ENCODE peak calls at places on chromosome 14, in ten cellular contexts. T is neuronal stem cell, H is mesendoderm, N is IMR-90, W is NT2/D1, J is HepG2, E is fibroblast of lung, D is mesenchymal stem cell, A is colonic mucosa, S is kidney. Z is an unnamed sample. For H3K4me1, the result is how much of the 10 kb centered on the place peaks cover.

GRCh38 chr14:72590577-72590976 is 303.3 kb downstream of the DPF3 start:
- DNase-seq in A (no peak), S (no peak), N (no peak), D (no peak), W (no peak), E (no peak), J (no peak), T (no peak), H (no peak), Z (no peak)

GRCh38 chr14:35154016-35154415 is 31.7 kb downstream of the PRORP start:
- DNase-seq in J (no peak), T (no peak), N (no peak), D (no peak), S (no peak), H (no peak), E (no peak), W (no peak), A (no peak), Z (no peak)

GRCh38 chr14:20434701-20435453 is 1.1 kb downstream of the KLHL33 start:
- DNase-seq in A (no peak), H (no peak), D (no peak), E (peak), N (no peak), S (peak), J (no peak), T (no peak), W (no peak), Z (no peak)

GRCh38 chr14:34051966-34052657 is 101.2 kb upstream of the EGLN3 start:
- DNase-seq in J (peak), N (no peak), W (no peak), D (peak), T (no peak), E (peak), A (peak), H (no peak), S (no peak), Z (no peak)

GRCh38 chr14:96203635-96204034 is 1.0 kb upstream of the BDKRB2 start:
- DNase-seq in J (no peak), N (peak), S (peak), A (no peak), W (no peak), T (no peak), D (peak), E (peak), H (no peak), Z (no peak)

GRCh38 chr14:90820958-90821357 is 4.7 kb upstream of the TTC7B start:
- DNase-seq in A (no peak), J (no peak), W (no peak), S (no peak), T (no peak), D (no peak), E (peak), H (no peak), N (peak), Z (no peak)

GRCh38 chr14:90726656-90727055 is 89.6 kb downstream of the TTC7B start:
- DNase-seq in S (no peak), N (peak), J (no peak), W (peak), T (no peak), A (peak), E (peak), D (peak), H (peak), Z (peak)

GRCh38 chr14:103705524-103706284 is 9.5 kb downstream of the XRCC3 start:
- DNase-seq in W (no peak), E (no peak), A (no peak), D (no peak), J (no peak), N (no peak), T (no peak), S (no peak), H (no peak), Z (no peak)

GRCh38 chr14:35687335-35687939 is 121.7 kb downstream of the RALGAPA1 start:
- DNase-seq in D (peak), S (no peak), T (peak), N (peak), E (peak), A (peak), J (peak), W (peak), H (peak), Z (peak)

GRCh38 chr14:76936483-76936882 is 92.0 kb downstream of the IRF2BPL start:
- DNase-seq in E (peak), A (no peak), J (no peak), H (no peak), D (peak), N (peak), W (no peak), T (no peak), S (no peak), Z (no peak)

GRCh38 chr14:91614187-91614586 is 104.1 kb upstream of the PPP4R3A start:
- DNase-seq in W (no peak), A (no peak), D (no peak), H (no peak), T (no peak), S (no peak), J (no peak), N (peak), E (peak), Z (no peak)

GRCh38 chr14:73753043-73753886 is 39.1 kb upstream of the PNMA1 start:
- DNase-seq in H (peak), T (no peak), W (no peak), S (peak), N (no peak), E (no peak), J (peak), D (peak), A (peak), Z (peak)

GRCh38 chr14:103547455-103547940 is 15.0 kb downstream of the BAG5 start:
- DNase-seq in D (no peak), N (no peak), H (no peak), J (no peak), S (peak), T (no peak), A (no peak), W (no peak), E (no peak), Z (no peak)

GRCh38 chr14:87772854-87773253 is 220.1 kb downstream of the GALC start:
- DNase-seq in D (no peak), T (no peak), E (no peak), S (no peak), N (no peak), H (no peak), W (no peak), J (no peak), A (no peak), Z (peak)

GRCh38 chr14:26761532-26761931 is 163.7 kb upstream of the NOVA1 start:
- DNase-seq in J (no peak), H (no peak), D (no peak), A (no peak), N (no peak), S (no peak), E (no peak), W (no peak), T (no peak), Z (no peak)

GRCh38 chr14:46885566-46885965 is 234.0 kb upstream of the RPL10L start:
- DNase-seq in J (no peak), A (no peak), T (no peak), W (no peak), H (no peak), D (no peak), S (no peak), E (no peak), N (no peak), Z (no peak)

GRCh38 chr14:75709207-75709812 is 48.3 kb downstream of the TTLL5 start:
- DNase-seq in A (peak), E (peak), D (peak), J (peak), H (peak), W (peak), T (peak), S (peak), N (peak), Z (peak)

GRCh38 chr14:63290741-63291286 is 27.9 kb downstream of the GPHB5 start:
- DNase-seq in S (no peak), N (no peak), A (no peak), E (peak), J (no peak), T (no peak), H (no peak), D (peak), W (no peak), Z (no peak)

GRCh38 chr14:105300542-105301102 is at the start of gene BRF1:
- DNase-seq in J (peak), D (peak), S (peak), H (peak), A (peak), T (peak), N (peak), E (peak), W (peak), Z (peak)

GRCh38 chr14:23034498-23035302 is at the start of gene PSMB5:
- DNase-seq in W (peak), A (peak), T (peak), S (peak), D (peak), N (peak), E (peak), H (peak), J (peak), Z (peak)

GRCh38 chr14:104768437-104769323 is 15.7 kb downstream of the SIVA1 start:
- DNase-seq in S (peak), E (peak), A (peak), J (peak), W (peak), H (peak), D (peak), N (peak), T (peak), Z (peak)

GRCh38 chr14:23483216-23483854 is 13.8 kb downstream of the NGDN start:
- DNase-seq in W (no peak), D (peak), J (peak), H (peak), S (no peak), T (peak), N (peak), E (peak), A (no peak), Z (peak)

GRCh38 chr14:56494167-56494566 is 85.4 kb upstream of the TMEM260 start:
- DNase-seq in T (no peak), E (no peak), A (no peak), W (no peak), J (no peak), D (no peak), H (no peak), S (no peak), N (no peak), Z (no peak)

GRCh38 chr14:31127690-31128089 is 79.9 kb downstream of the HECTD1 start:
- DNase-seq in S (no peak), A (no peak), D (no peak), T (no peak), W (no peak), H (peak), J (peak), E (no peak), N (no peak), Z (no peak)

GRCh38 chr14:91890291-91890749 is 23.0 kb upstream of the TC2N start:
- DNase-seq in S (peak), W (no peak), T (no peak), A (no peak), H (no peak), J (no peak), E (peak), N (no peak), D (no peak), Z (no peak)

GRCh38 chr14:99203080-99203479 is 68.9 kb downstream of the BCL11B start:
- DNase-seq in E (no peak), N (no peak), S (no peak), H (peak), T (no peak), J (no peak), D (no peak), W (no peak), A (no peak), Z (no peak)

GRCh38 chr14:91204657-91205056 is 39.8 kb downstream of the GPR68 start:
- DNase-seq in N (no peak), W (no peak), D (no peak), E (no peak), H (no peak), S (no peak), T (no peak), J (no peak), A (no peak), Z (no peak)

GRCh38 chr14:21991130-21991529 is 317.5 kb upstream of the OR4E1 start:
- DNase-seq in N (no peak), W (no peak), T (no peak), H (no peak), D (no peak), E (no peak), J (no peak), S (no peak), A (no peak), Z (no peak)

GRCh38 chr14:30450620-30451019 is 108.3 kb upstream of the G2E3 start:
- DNase-seq in H (no peak), S (no peak), D (no peak), W (no peak), N (peak), J (no peak), E (peak), T (no peak), A (no peak), Z (no peak)

GRCh38 chr14:97709552-97709951 is 912.4 kb downstream of the VRK1 start:
- DNase-seq in D (no peak), N (no peak), A (no peak), E (no peak), H (no peak), J (no peak), W (no peak), T (no peak), S (no peak), Z (no peak)

GRCh38 chr14:92728781-92729364 is 19.6 kb downstream of the LGMN start:
- DNase-seq in W (no peak), N (peak), A (no peak), S (no peak), H (peak), T (no peak), E (peak), D (no peak), J (no peak), Z (no peak)

GRCh38 chr14:106843951-106844483 is 1317.6 kb downstream of the TMEM121 start:
- DNase-seq in D (no peak), T (no peak), J (no peak), A (peak), H (no peak), S (peak), E (no peak), N (no peak), W (no peak), Z (no peak)

GRCh38 chr14:72611506-72611905 is 282.4 kb downstream of the DPF3 start:
- DNase-seq in N (no peak), S (no peak), A (peak), E (no peak), T (no peak), H (no peak), W (no peak), D (no peak), J (no peak), Z (no peak)

GRCh38 chr14:105285174-105285573 is 15.6 kb downstream of the BRF1 start:
- DNase-seq in W (no peak), J (no peak), A (no peak), E (no peak), T (no peak), H (no peak), S (no peak), D (no peak), N (no peak), Z (no peak)

GRCh38 chr14:104388631-104389325 is 190.8 kb upstream of the C14orf180 start:
- DNase-seq in A (no peak), J (no peak), W (no peak), D (no peak), S (peak), N (no peak), E (no peak), T (no peak), H (no peak), Z (peak)

GRCh38 chr14:65927871-65928270 is 515.3 kb downstream of the FUT8 start:
- DNase-seq in S (no peak), W (no peak), D (no peak), A (peak), N (no peak), J (no peak), E (no peak), T (no peak), H (peak), Z (peak)

GRCh38 chr14:33363687-33364086 is 425.0 kb downstream of the NPAS3 start:
- DNase-seq in S (no peak), D (peak), T (no peak), E (peak), J (no peak), A (no peak), N (no peak), H (no peak), W (no peak), Z (no peak)

GRCh38 chr14:104803916-104804371 is 3.0 kb downstream of the ZBTB42 start:
- DNase-seq in S (no peak), J (no peak), W (no peak), N (peak), T (no peak), H (no peak), A (no peak), E (no peak), D (no peak), Z (no peak)

GRCh38 chr14:63752449-63753169 is 24.7 kb upstream of the SGPP1 start:
- DNase-seq in N (peak), T (no peak), A (peak), W (no peak), H (no peak), D (peak), E (peak), J (peak), S (no peak), Z (no peak)

GRCh38 chr14:89349196-89350008 is 67.6 kb downstream of the FOXN3 start:
- DNase-seq in A (peak), S (no peak), J (no peak), N (no peak), W (peak), D (peak), T (peak), E (peak), H (peak), Z (peak)

DNA sequence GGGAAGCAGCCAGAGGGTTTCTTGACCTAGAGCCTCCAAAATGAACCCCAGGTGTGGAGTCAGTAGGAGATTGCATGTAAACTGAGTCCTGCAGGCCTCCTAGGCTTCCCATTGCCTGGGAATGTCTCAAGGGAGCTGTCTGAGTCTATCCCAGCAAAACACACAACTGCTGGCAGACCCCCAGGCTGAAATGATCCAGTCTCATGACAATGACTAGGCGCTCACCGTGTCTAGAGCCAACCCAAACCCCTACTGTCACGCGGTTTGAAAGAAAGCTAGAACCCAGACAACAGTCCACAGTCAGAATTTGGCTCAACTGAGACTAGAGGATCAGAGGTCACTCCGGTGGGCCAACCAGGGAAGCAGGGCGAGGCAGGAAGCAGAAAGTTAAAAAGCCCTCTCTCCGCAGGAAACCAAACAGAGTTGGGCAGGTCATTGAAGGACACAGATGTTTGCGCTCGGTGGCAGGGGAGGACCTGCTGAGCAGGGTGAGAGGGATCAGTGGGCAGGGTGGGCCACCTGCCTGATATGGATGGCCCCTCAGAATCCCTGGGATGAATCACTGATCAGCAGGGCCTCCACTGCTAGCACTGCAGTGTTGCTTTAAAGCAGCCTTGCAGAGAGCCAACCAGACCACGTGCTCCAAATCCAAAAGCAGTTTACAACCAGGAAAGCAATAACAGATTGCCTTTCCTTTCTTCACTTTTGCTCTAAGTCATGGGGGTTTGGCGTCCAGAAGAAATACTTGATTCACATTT is 23.8 kb downstream of the ACTN1 start:
- DNase-seq in A (no peak), T (no peak), J (peak), W (no peak), E (peak), D (peak), N (peak), H (no peak), S (peak), Z (no peak)
- H3K4me1 ChIP-seq in A (under half), T (under half), J (half or more), W (under half), E (half or more), D (half or more), N (half or more), H (under half), S (under half), Z (under half)

GRCh38 chr14:41604793-41605534 is 1.7 kb upstream of the LRFN5 start:
- DNase-seq in N (peak), E (peak), J (no peak), S (peak), T (peak), W (peak), H (peak), D (peak), A (peak), Z (peak)
- H3K9ac ChIP-seq in N (peak), E (peak), J (no peak), S (no peak), T (no peak), W (peak), H (peak), D (peak), A (no peak), Z (peak)

GRCh38 chr14:54652188-54652889 is 85.4 kb downstream of the SAMD4A start:
- DNase-seq in S (peak), W (peak), T (peak), N (peak), D (peak), E (peak), J (peak), H (peak), A (peak), Z (peak)
- H3K4me1 ChIP-seq in S (under half), W (under half), T (under half), N (under half), D (under half), E (under half), J (half or more), H (under half), A (under half), Z (under half)

GRCh38 chr14:57828713-57829112 is 37.2 kb downstream of the SLC35F4 start:
- DNase-seq in S (no peak), E (no peak), J (no peak), A (no peak), W (no peak), D (no peak), T (no peak), N (no peak), H (no peak), Z (no peak)

GRCh38 chr14:57834961-57835360 is 30.9 kb downstream of the SLC35F4 start:
- DNase-seq in T (no peak), E (no peak), W (no peak), H (no peak), J (no peak), N (no peak), S (no peak), D (no peak), A (no peak), Z (no peak)

GRCh38 chr14:57834001-57834598 is 31.8 kb downstream of the SLC35F4 start:
- DNase-seq in T (no peak), J (no peak), W (no peak), N (no peak), D (no peak), H (no peak), S (no peak), A (no peak), E (peak), Z (no peak)

GRCh38 chr14:57833304-57833703 is 32.6 kb downstream of the SLC35F4 start:
- DNase-seq in H (peak), D (no peak), E (peak), A (no peak), T (no peak), W (peak), S (no peak), N (peak), J (no peak), Z (peak)

GRCh38 chr14:57831981-57832380 is 33.9 kb downstream of the SLC35F4 start:
- DNase-seq in J (no peak), A (no peak), N (no peak), W (peak), D (no peak), T (peak), E (no peak), S (no peak), H (peak), Z (peak)
- H3K9ac ChIP-seq in J (no peak), A (no peak), N (no peak), W (no peak), D (peak), T (no peak), E (no peak), S (no peak), H (no peak), Z (no peak)

DNA sequence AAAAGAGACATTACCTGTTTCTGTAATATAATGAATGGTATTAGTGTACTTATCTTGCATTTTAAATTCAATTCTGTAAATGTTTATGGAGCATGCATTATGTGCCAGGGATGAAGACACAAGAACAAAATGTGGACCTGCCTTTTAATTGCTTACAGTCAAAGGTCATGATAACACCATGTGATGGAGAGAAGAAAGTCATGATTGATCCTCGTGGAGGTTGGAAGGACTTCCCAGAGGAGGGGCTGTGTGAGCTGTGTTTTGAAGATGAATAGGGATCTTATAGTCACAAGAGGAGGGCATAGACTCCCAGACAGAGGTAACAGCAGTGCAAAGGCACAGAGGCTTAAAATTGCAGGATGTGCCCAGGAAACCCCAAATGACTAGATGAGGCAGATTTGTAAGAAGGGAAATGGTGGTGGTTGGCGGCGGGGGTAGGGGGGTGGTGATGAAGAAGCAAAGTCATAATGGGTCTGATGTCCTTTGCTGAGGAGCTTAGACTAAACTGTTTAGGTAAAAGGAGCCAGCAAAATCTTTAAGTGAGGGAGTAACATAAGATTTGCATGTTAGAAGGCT is 151.5 kb downstream of the PRKCH start:
- DNase-seq in E (peak), D (peak), W (no peak), J (no peak), N (peak), A (no peak), T (no peak), H (no peak), S (no peak), Z (peak)
- H3K4me1 ChIP-seq in E (under half), D (under half), W (under half), J (under half), N (under half), A (under half), T (under half), H (under half), S (under half), Z (under half)

GRCh38 chr14:58299665-58300202 is 1.4 kb downstream of the ARID4A start:
- DNase-seq in W (no peak), N (no peak), H (peak), E (no peak), T (no peak), D (peak), J (no peak), S (no peak), A (peak), Z (no peak)
- H3K9ac ChIP-seq in W (peak), N (peak), H (peak), E (peak), T (peak), D (peak), J (peak), S (peak), A (peak), Z (peak)

Z was measured in endodermal cell.